ENCODE peak calls at places on chromosomes 4 and X, in eight cellular contexts. U is IMR-90, Y is pancreas, R is NCI-H1417, K is putamen, G is stomach, X is Right ventricle myocardium superior, W is neural progenitor cell. I is an unnamed sample.

GRCh38 chr4:13173974-13174373 is 310.2 kb downstream of the RAB28 start:
- DNase-seq in U (no peak), Y (no peak), R (no peak), K (no peak), G (no peak), X (peak; percentile 72), W (no peak), I (no peak)

GRCh38 chr4:184755278-184755677 is 21.4 kb upstream of the CENPU start:
- DNase-seq in U (peak; percentile 63), Y (no peak), R (no peak), K (no peak), G (no peak), X (no peak), W (no peak), I (no peak)

GRCh38 chr4:148064451-148064850 is 332.6 kb downstream of the ARHGAP10 start:
- DNase-seq in U (no peak), Y (no peak), R (no peak), K (no peak), G (no peak), X (no peak), W (no peak), I (no peak)

GRCh38 chr4:113064244-113064643 is 14.8 kb downstream of the ANK2 start:
- DNase-seq in U (no peak), Y (no peak), R (peak; percentile 78), K (no peak), G (no peak), X (no peak), W (peak; percentile 96), I (no peak)

GRCh38 chrX:63424063-63424462 is 72.9 kb upstream of the SPIN4 start:
- DNase-seq in U (no peak), Y (no peak), R (no peak), K (no peak), G (no peak), X (no peak), W (no peak), I (no peak)

GRCh38 chr4:20319785-20320184 is 68.1 kb downstream of the SLIT2 start:
- DNase-seq in U (no peak), Y (no peak), R (no peak), K (no peak), G (no peak), X (no peak), W (peak; percentile 9), I (no peak)

GRCh38 chr4:123671633-123672404 is 275.2 kb downstream of the SPRY1 start:
- DNase-seq in U (no peak), Y (no peak), R (no peak), K (no peak), G (no peak), X (no peak), W (no peak), I (peak; percentile 46)

GRCh38 chrX:7891928-7892327 is 35.3 kb downstream of the PNPLA4 start:
- DNase-seq in U (no peak), Y (no peak), R (no peak), K (no peak), G (no peak), X (no peak), W (no peak), I (no peak)

GRCh38 chr4:112942077-112942476 is 107.4 kb upstream of the ANK2 start:
- DNase-seq in U (no peak), Y (no peak), R (no peak), K (no peak), G (no peak), X (no peak), W (no peak), I (no peak)

GRCh38 chr4:119656986-119657635 is 28.5 kb upstream of the PDE5A start:
- DNase-seq in U (peak; percentile 69), Y (no peak), R (no peak), K (no peak), G (no peak), X (no peak), W (no peak), I (no peak)

GRCh38 chr4:182085051-182085480 is 158.1 kb upstream of the TENM3 start:
- DNase-seq in U (no peak), Y (no peak), R (no peak), K (no peak), G (no peak), X (no peak), W (peak; percentile 18), I (no peak)

GRCh38 chr4:131288441-131288840 is 1860.7 kb upstream of the PCDH10 start:
- DNase-seq in U (no peak), Y (no peak), R (no peak), K (no peak), G (no peak), X (no peak), W (no peak), I (no peak)

GRCh38 chr4:54063224-54063623 is 1.2 kb downstream of the CHIC2 start:
- DNase-seq in U (peak; percentile 60), Y (no peak), R (no peak), K (no peak), G (no peak), X (no peak), W (no peak), I (peak; percentile 24)

GRCh38 chr4:182447938-182448280 is 204.7 kb downstream of the TENM3 start:
- DNase-seq in U (no peak), Y (no peak), R (no peak), K (no peak), G (no peak), X (no peak), W (peak; percentile 45), I (no peak)

GRCh38 chr4:169410839-169411770 is 140.3 kb upstream of the SH3RF1 start:
- DNase-seq in U (peak; percentile 85), Y (no peak), R (no peak), K (no peak), G (no peak), X (no peak), W (peak; percentile 32), I (peak; percentile 61)

GRCh38 chr4:15702941-15703403 is at the start of gene BST1:
- DNase-seq in U (peak; percentile 50), Y (peak; percentile 72), R (no peak), K (no peak), G (peak; percentile 64), X (peak; percentile 90), W (peak; percentile 28), I (peak; percentile 51)

GRCh38 chr4:80202784-80203553 is 5.7 kb downstream of the PRDM8 start:
- DNase-seq in U (peak; percentile 35), Y (peak; percentile 70), R (peak; percentile 54), K (no peak), G (no peak), X (peak; percentile 62), W (peak; percentile 77), I (peak; percentile 75)

GRCh38 chrX:70621743-70622142 is 177.1 kb downstream of the DLG3 start:
- DNase-seq in U (no peak), Y (no peak), R (no peak), K (no peak), G (no peak), X (no peak), W (no peak), I (no peak)

GRCh38 chrX:139290310-139290709 is 240.2 kb upstream of the F9 start:
- DNase-seq in U (no peak), Y (no peak), R (no peak), K (peak; percentile 0), G (no peak), X (no peak), W (no peak), I (peak; percentile 47)

GRCh38 chr4:57501715-57502114 is 391.5 kb upstream of the IGFBP7 start:
- DNase-seq in U (peak; percentile 6), Y (no peak), R (no peak), K (no peak), G (no peak), X (peak; percentile 61), W (no peak), I (no peak)

GRCh38 chrX:138853936-138854335 is 142.4 kb upstream of the FGF13 start:
- DNase-seq in U (no peak), Y (no peak), R (no peak), K (no peak), G (no peak), X (no peak), W (no peak), I (no peak)

GRCh38 chr4:6221851-6222760 is 21.8 kb upstream of the JAKMIP1 start:
- DNase-seq in U (no peak), Y (peak; percentile 86), R (peak; percentile 84), K (peak; percentile 72), G (peak; percentile 50), X (no peak), W (peak; percentile 92), I (peak; percentile 72)

GRCh38 chr4:99938243-99938753 is 8.1 kb downstream of the DNAJB14 start:
- DNase-seq in U (no peak), Y (no peak), R (no peak), K (no peak), G (no peak), X (no peak), W (no peak), I (no peak)

GRCh38 chr4:110877728-110878382 is 255.0 kb upstream of the PITX2 start:
- DNase-seq in U (no peak), Y (no peak), R (no peak), K (no peak), G (no peak), X (no peak), W (no peak), I (no peak)

GRCh38 chrX:31500920-31501319 is 429.1 kb upstream of the FTHL17 start:
- DNase-seq in U (peak; percentile 36), Y (no peak), R (no peak), K (no peak), G (no peak), X (no peak), W (no peak), I (no peak)

GRCh38 chrX:28847423-28847822 is 260.2 kb downstream of the IL1RAPL1 start:
- DNase-seq in U (peak; percentile 80), Y (no peak), R (no peak), K (peak; percentile 90), G (no peak), X (peak; percentile 44), W (no peak), I (no peak)

GRCh38 chr4:25481648-25482047 is 104.6 kb downstream of the ANAPC4 start:
- DNase-seq in U (no peak), Y (no peak), R (no peak), K (no peak), G (no peak), X (no peak), W (peak; percentile 6), I (no peak)

GRCh38 chrX:51834076-51834475 is 59.3 kb upstream of the MAGED1 start:
- DNase-seq in U (no peak), Y (no peak), R (no peak), K (no peak), G (no peak), X (no peak), W (no peak), I (no peak)

GRCh38 chrX:77087529-77088169 is 359.5 kb upstream of the FGF16 start:
- DNase-seq in U (peak; percentile 10), Y (no peak), R (no peak), K (peak; percentile 11), G (no peak), X (no peak), W (no peak), I (no peak)

GRCh38 chrX:24702362-24703184 is 8.9 kb downstream of the POLA1 start:
- DNase-seq in U (no peak), Y (no peak), R (no peak), K (no peak), G (no peak), X (no peak), W (no peak), I (peak; percentile 44)

GRCh38 chr4:113101669-113102068 is 52.2 kb downstream of the ANK2 start:
- DNase-seq in U (peak; percentile 5), Y (no peak), R (no peak), K (no peak), G (no peak), X (no peak), W (no peak), I (no peak)

GRCh38 chr4:124525524-124525923 is 187.0 kb downstream of the ANKRD50 start:
- DNase-seq in U (no peak), Y (no peak), R (no peak), K (no peak), G (no peak), X (peak; percentile 25), W (no peak), I (no peak)

GRCh38 chrX:130385520-130385919 is at the start of gene GPR119:
- DNase-seq in U (no peak), Y (no peak), R (no peak), K (no peak), G (no peak), X (no peak), W (no peak), I (no peak)

GRCh38 chrX:114797494-114797893 is 213.6 kb downstream of the HTR2C start:
- DNase-seq in U (no peak), Y (no peak), R (no peak), K (no peak), G (no peak), X (no peak), W (no peak), I (no peak)

I was measured in GM06990.